ENCODE peak calls at places on chromosome 10, in six cellular contexts. B is H9, Y is IMR-90, F is mesenchymal stem cell, W is H1, H is trophoblast cell. I is an unnamed sample. For H3K9me3, the result is how much of the 10 kb centered on the place peaks cover.

GRCh38 chr10:60820093-60820769 is 42.0 kb downstream of the CDK1 start:
- DNase-seq in B (no peak), Y (peak), F (peak), W (no peak), H (no peak), I (no peak)

GRCh38 chr10:119401671-119402395 is 140.7 kb downstream of the RGS10 start:
- DNase-seq in B (no peak), Y (peak), F (peak), W (no peak), H (peak), I (no peak)

GRCh38 chr10:24383681-24384106 is 174.8 kb downstream of the KIAA1217 start:
- DNase-seq in B (peak), Y (peak), F (peak), W (peak), H (peak), I (no peak)

GRCh38 chr10:97538401-97538800 is 34.2 kb upstream of the ANKRD2 start:
- DNase-seq in B (no peak), Y (peak), F (peak), W (no peak), H (peak), I (no peak)

GRCh38 chr10:93299606-93300353 is 182.4 kb downstream of the MYOF start:
- DNase-seq in B (no peak), Y (peak), F (no peak), W (no peak), H (no peak), I (no peak)

GRCh38 chr10:114525368-114525949 is 121.2 kb upstream of the AFAP1L2 start:
- DNase-seq in B (no peak), Y (no peak), F (peak), W (no peak), H (no peak), I (no peak)

GRCh38 chr10:113273151-113273876 is 279.5 kb upstream of the HABP2 start:
- DNase-seq in B (no peak), Y (no peak), F (peak), W (no peak), H (no peak), I (peak)

GRCh38 chr10:86163522-86164215 is 202.9 kb downstream of the GRID1 start:
- DNase-seq in B (no peak), Y (no peak), F (no peak), W (no peak), H (no peak), I (no peak)

GRCh38 chr10:124341768-124342135 is 77.0 kb downstream of the OAT start:
- DNase-seq in B (no peak), Y (no peak), F (no peak), W (no peak), H (no peak), I (no peak)

GRCh38 chr10:23383637-23384036 is 39.0 kb upstream of the C10orf67 start:
- DNase-seq in B (no peak), Y (no peak), F (no peak), W (no peak), H (no peak), I (no peak)

GRCh38 chr10:132095403-132096113 is 29.8 kb downstream of the JAKMIP3 start:
- DNase-seq in B (no peak), Y (no peak), F (no peak), W (no peak), H (no peak), I (no peak)

GRCh38 chr10:129031233-129032150 is 435.5 kb upstream of the MGMT start:
- DNase-seq in B (peak), Y (peak), F (peak), W (peak), H (no peak), I (peak)

GRCh38 chr10:29130190-29130673 is 158.6 kb upstream of the LYZL1 start:
- DNase-seq in B (no peak), Y (peak), F (peak), W (no peak), H (no peak), I (no peak)

GRCh38 chr10:126640391-126640790 is 30.1 kb downstream of the C10orf90 start:
- DNase-seq in B (no peak), Y (no peak), F (peak), W (no peak), H (no peak), I (no peak)

GRCh38 chr10:128633864-128634541 is 507.8 kb upstream of the MKI67 start:
- DNase-seq in B (no peak), Y (no peak), F (no peak), W (no peak), H (no peak), I (no peak)

GRCh38 chr10:70268376-70268775 is 15.4 kb downstream of the NPFFR1 start:
- DNase-seq in B (no peak), Y (no peak), F (no peak), W (no peak), H (no peak), I (no peak)

GRCh38 chr10:66827353-66827752 is 98.5 kb upstream of the LRRTM3 start:
- DNase-seq in B (no peak), Y (peak), F (peak), W (no peak), H (no peak), I (no peak)

GRCh38 chr10:129096340-129096984 is 370.6 kb upstream of the MGMT start:
- DNase-seq in B (no peak), Y (peak), F (peak), W (no peak), H (no peak), I (no peak)

GRCh38 chr10:86961481-86962091 is 3.2 kb downstream of the SNCG start:
- DNase-seq in B (no peak), Y (peak), F (no peak), W (no peak), H (no peak), I (no peak)

GRCh38 chr10:24952146-24952700 is at the start of gene PRTFDC1:
- DNase-seq in B (peak), Y (no peak), F (peak), W (no peak), H (no peak), I (peak)

GRCh38 chr10:79179404-79180309 is 110.9 kb downstream of the ZMIZ1 start:
- DNase-seq in B (peak), Y (no peak), F (peak), W (no peak), H (no peak), I (peak)

GRCh38 chr10:132550366-132551092 is 12.9 kb downstream of the INPP5A start:
- DNase-seq in B (peak), Y (no peak), F (no peak), W (no peak), H (no peak), I (no peak)

GRCh38 chr10:24513155-24513554 is 210.5 kb downstream of the ARHGAP21 start:
- DNase-seq in B (no peak), Y (peak), F (peak), W (no peak), H (no peak), I (peak)

GRCh38 chr10:102422586-102423129 is 2.0 kb downstream of the FBXL15 start:
- DNase-seq in B (peak), Y (peak), F (peak), W (peak), H (peak), I (no peak)

GRCh38 chr10:66627156-66627555 is 298.7 kb upstream of the LRRTM3 start:
- DNase-seq in B (peak), Y (no peak), F (peak), W (no peak), H (no peak), I (no peak)

GRCh38 chr10:71985542-71986250 is 21.5 kb downstream of the CHST3 start:
- DNase-seq in B (no peak), Y (peak), F (peak), W (no peak), H (no peak), I (no peak)

GRCh38 chr10:4195214-4195613 is 410.2 kb upstream of the KLF6 start:
- DNase-seq in B (no peak), Y (peak), F (peak), W (no peak), H (peak), I (no peak)

GRCh38 chr10:96205580-96205979 is 65.8 kb downstream of the BLNK start:
- DNase-seq in B (no peak), Y (no peak), F (no peak), W (no peak), H (no peak), I (no peak)

GRCh38 chr10:132763545-132763944 is 22.4 kb downstream of the NKX6-2 start:
- DNase-seq in B (no peak), Y (no peak), F (no peak), W (no peak), H (no peak), I (no peak)

GRCh38 chr10:76420725-76421124 is 989.3 kb downstream of the LRMDA start:
- DNase-seq in B (no peak), Y (no peak), F (no peak), W (no peak), H (no peak), I (no peak)

GRCh38 chr10:76428541-76429330 is 997.3 kb downstream of the LRMDA start:
- DNase-seq in B (no peak), Y (peak), F (peak), W (no peak), H (no peak), I (no peak)

DNA sequence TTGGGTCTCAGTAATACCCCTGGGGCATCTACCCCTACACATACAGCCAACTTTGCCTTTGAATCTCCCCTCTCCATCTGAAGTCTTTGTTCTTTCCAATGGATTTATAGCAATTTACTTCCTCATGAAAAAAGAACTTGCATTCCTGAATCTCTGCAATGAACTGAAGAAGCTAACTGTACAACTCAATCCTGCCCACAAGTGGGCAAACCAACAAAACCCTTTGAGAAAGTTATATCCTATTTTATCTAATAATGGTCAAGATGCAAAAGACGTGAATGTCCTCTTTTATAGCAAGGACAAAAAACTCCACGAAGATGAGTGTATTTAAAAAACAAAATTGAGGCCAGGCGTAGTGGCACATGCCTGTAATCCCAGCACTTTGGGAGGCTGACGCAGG is 991.3 kb downstream of the LRMDA start:
- DNase-seq in B (no peak), Y (peak), F (no peak), W (no peak), H (no peak), I (no peak)
- H3K14ac ChIP-seq in B (no peak), Y (no peak), F (no peak), W (no peak), H (no peak), I (no peak)

GRCh38 chr10:130388746-130389145 is 252.6 kb downstream of the GLRX3 start:
- DNase-seq in B (no peak), Y (no peak), F (no peak), W (no peak), H (no peak), I (no peak)
- H3K9me3 ChIP-seq in B (under half), Y (under half), F (under half), W (under half), H (under half), I (under half)

GRCh38 chr10:110008518-110009339 is 945 bp downstream of the ADD3 start:
- DNase-seq in B (peak), Y (no peak), F (no peak), W (no peak), H (no peak), I (peak)

GRCh38 chr10:110005716-110006115 is 2.1 kb upstream of the ADD3 start:
- DNase-seq in B (peak), Y (peak), F (peak), W (no peak), H (no peak), I (no peak)

GRCh38 chr10:110007171-110007700 is 548 bp upstream of the ADD3 start:
- DNase-seq in B (no peak), Y (peak), F (no peak), W (no peak), H (no peak), I (no peak)

GRCh38 chr10:110006358-110007170 is 1.2 kb upstream of the ADD3 start:
- DNase-seq in B (peak), Y (peak), F (peak), W (no peak), H (no peak), I (peak)

GRCh38 chr10:110007701-110008517 is at the start of gene ADD3:
- DNase-seq in B (peak), Y (peak), F (peak), W (peak), H (peak), I (peak)
- H3K4ac ChIP-seq in B (no peak), Y (peak), F (peak), W (no peak), H (peak), I (no peak)

DNA sequence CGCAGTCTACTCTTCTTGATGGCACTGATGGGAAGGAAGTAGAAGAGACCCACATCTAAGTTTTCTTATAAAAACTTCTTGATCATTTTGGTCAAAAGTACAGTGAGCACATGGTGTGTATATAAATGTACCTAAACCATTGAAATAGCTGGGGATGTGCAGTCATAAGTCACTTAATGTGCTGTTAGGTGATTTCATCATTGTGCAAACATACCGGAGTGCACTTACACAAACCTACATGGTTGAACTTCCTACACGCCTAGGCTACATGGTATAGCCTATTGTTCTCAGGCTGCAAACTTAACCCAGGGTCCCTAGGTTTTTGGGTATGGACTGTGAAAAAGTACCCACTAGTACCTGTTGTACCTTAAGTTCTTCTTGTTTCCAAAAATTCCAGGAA is 123.3 kb upstream of the ZNF438 start:
- DNase-seq in B (no peak), Y (no peak), F (no peak), W (no peak), H (no peak), I (no peak)
- H3K14ac ChIP-seq in B (no peak), Y (no peak), F (no peak), W (no peak), H (no peak), I (no peak)

GRCh38 chr10:108872854-108873253 is 1050.5 kb downstream of the XPNPEP1 start:
- DNase-seq in B (no peak), Y (peak), F (no peak), W (no peak), H (no peak), I (no peak)

DNA sequence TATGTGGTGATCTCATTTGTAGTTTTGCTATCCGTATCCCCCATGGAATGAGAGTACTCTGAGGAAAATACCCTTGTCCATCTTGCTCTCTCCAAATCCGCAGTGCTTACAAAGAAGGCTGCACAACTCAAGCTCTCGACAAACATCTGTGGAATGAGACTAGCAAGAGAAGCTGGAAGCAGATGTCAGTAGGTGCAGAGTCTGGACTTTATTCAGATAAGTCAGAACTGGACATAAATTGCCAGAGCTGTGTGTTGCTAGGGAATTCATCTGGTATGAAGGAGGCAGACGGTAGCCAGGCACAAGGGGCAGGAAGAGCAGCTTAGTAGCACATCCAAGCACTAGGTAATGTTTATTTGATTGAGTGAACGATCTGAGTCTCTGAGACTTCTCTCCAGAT is 1046.2 kb downstream of the XPNPEP1 start:
- DNase-seq in B (no peak), Y (peak), F (peak), W (no peak), H (no peak), I (peak)
- H3K9me3 ChIP-seq in B (under half), Y (under half), F (under half), W (under half), H (under half), I (under half)

DNA sequence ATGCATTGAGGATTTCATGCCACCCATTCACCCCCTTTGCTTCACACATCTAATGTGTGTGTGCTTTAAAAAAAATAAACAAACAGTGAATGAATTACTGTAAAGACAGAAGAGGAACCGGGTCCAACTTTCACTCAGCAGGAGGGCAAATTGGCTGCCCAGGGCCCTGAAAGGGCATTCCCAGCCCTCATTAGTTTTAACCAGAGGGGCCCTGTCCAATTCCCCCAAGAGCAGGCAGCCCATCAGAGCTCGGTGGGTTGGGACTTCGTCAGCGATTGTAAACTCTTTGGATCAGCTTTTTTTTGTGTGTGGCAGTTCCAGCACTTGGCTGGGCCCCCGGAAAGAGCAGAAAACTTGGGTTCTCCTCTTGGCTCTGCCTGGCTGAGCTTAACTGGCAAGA is 73.6 kb upstream of the PDZD8 start:
- DNase-seq in B (no peak), Y (no peak), F (no peak), W (no peak), H (no peak), I (no peak)
- H3K4ac ChIP-seq in B (no peak), Y (no peak), F (no peak), W (no peak), H (no peak), I (no peak)

GRCh38 chr10:48249763-48250351 is 24.6 kb downstream of the FRMPD2 start:
- DNase-seq in B (no peak), Y (no peak), F (no peak), W (no peak), H (no peak), I (no peak)

GRCh38 chr10:48251525-48252353 is 22.8 kb downstream of the FRMPD2 start:
- DNase-seq in B (no peak), Y (no peak), F (no peak), W (no peak), H (peak), I (no peak)

GRCh38 chr10:48252354-48252650 is 22.2 kb downstream of the FRMPD2 start:
- DNase-seq in B (no peak), Y (no peak), F (no peak), W (no peak), H (no peak), I (no peak)

GRCh38 chr10:48249004-48249762 is 25.3 kb downstream of the FRMPD2 start:
- DNase-seq in B (peak), Y (no peak), F (no peak), W (no peak), H (no peak), I (no peak)

DNA sequence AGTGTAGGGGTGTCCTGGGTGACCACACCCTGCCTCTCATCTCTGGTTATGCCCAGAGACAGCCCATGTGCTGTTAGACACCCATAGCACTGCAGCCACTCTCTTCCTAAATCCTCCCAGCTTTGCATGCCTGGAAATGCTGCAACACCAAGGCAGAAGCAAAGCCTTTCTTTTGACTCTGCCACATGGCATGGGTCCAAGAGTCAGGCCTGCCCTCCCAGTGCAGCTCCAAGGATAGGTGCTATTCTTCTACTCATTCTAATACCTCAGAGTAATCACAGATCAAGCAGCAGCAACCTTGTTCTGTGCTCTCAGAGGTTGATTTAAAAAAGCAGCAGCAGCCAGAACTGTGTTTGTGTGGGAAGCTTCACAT is 23.4 kb downstream of the FRMPD2 start:
- DNase-seq in B (no peak), Y (no peak), F (no peak), W (no peak), H (no peak), I (no peak)
- H3K14ac ChIP-seq in B (no peak), Y (no peak), F (no peak), W (no peak), H (peak), I (no peak)

DNA sequence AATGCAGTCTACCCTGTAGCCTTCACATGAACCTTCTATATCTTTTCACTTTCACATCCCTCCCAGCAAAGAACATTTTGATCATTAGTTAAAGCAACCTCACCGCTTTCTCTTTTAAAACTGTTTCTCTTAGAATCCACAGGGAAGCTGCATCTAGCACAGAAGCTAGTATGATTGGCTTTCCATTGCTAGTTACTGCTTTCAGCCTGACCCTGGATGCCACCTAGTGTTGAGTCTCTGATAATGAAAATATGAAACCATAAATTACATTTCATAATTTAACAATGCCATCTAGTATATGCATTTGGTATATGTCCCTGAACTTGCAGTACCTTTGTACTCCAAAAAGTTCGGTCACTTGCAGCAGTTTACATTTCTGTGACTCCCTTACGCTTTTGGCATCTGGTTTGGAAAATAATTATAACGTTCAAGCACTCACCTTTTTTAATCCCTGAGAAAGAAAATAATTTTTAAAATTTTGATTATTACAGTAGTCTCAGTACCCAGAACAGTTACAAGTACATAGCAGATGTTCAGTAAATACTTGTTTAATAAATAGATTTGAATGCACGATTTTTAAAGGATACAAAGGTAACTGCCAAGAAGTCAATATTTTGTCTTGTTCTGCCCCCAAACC is 22.7 kb downstream of the CISD1 start:
- DNase-seq in B (no peak), Y (peak), F (peak), W (no peak), H (peak), I (no peak)
- H3K9me3 ChIP-seq in B (under half), Y (under half), F (under half), W (under half), H (under half), I (under half)

I was measured in neuronal stem cell.